ENCODE peak calls at places on chromosomes 11 and 22, in four cellular contexts. O, P, W and F are unnamed samples.
A peak's percentile ranks its signal among the peaks of the same experiment; 100 is the strongest.

GRCh38 chr22:46451741-46452140 is 85.7 kb downstream of the CELSR1 start:
- DNase-seq in W (no peak), P (no peak), O (no peak), F (no peak)

GRCh38 chr11:3614742-3615171 is 27.0 kb downstream of the ART5 start:
- DNase-seq in O (no peak), P (peak; percentile 31), W (no peak), F (no peak)

GRCh38 chr11:21769188-21769587 is 423.7 kb upstream of the ANO5 start:
- DNase-seq in W (no peak), O (no peak), P (no peak), F (no peak)

GRCh38 chr11:3021125-3021524 is 29.0 kb upstream of the NAP1L4 start:
- DNase-seq in O (peak; percentile 48), W (peak; percentile 88), P (no peak), F (peak; percentile 45)

GRCh38 chr22:43625242-43625641 is 186.9 kb downstream of the EFCAB6 start:
- DNase-seq in O (no peak), P (no peak), W (no peak), F (no peak)

GRCh38 chr22:43479962-43480361 is 68.1 kb downstream of the MPPED1 start:
- DNase-seq in W (no peak), O (no peak), P (no peak), F (no peak)

GRCh38 chr11:74844072-74844471 is 95.4 kb downstream of the RNF169 start:
- DNase-seq in P (no peak), W (no peak), O (no peak), F (no peak)

GRCh38 chr22:22040908-22041307 is 58.3 kb upstream of the TOP3B start:
- DNase-seq in O (no peak), W (no peak), P (no peak), F (no peak)

GRCh38 chr11:75858613-75859012 is 43.6 kb downstream of the UVRAG start:
- DNase-seq in W (no peak), P (no peak), O (no peak), F (no peak)

GRCh38 chr11:102476069-102476468 is 23.5 kb upstream of the TMEM123 start:
- DNase-seq in W (no peak), P (no peak), O (no peak), F (no peak)

GRCh38 chr11:36385121-36385530 is 89.0 kb downstream of the PRR5L start:
- DNase-seq in P (no peak), W (no peak), O (no peak), F (no peak)

GRCh38 chr11:102360681-102361080 is 13.7 kb downstream of the BIRC2 start:
- DNase-seq in P (no peak), W (no peak), O (no peak), F (no peak)

GRCh38 chr11:28900427-28900826 is 792.2 kb downstream of the METTL15 start:
- DNase-seq in P (no peak), W (no peak), O (no peak), F (no peak)

GRCh38 chr11:76257040-76257730 is 50.9 kb upstream of the WNT11 start:
- DNase-seq in O (no peak), W (no peak), P (no peak), F (no peak)

GRCh38 chr11:81497202-81497804 is 1236.4 kb downstream of the FAM181B start:
- DNase-seq in W (peak; percentile 24), O (no peak), P (no peak), F (peak; percentile 30)

GRCh38 chr11:64916040-64916847 is 765 bp downstream of the ATG2A start:
- DNase-seq in O (no peak), W (peak; percentile 55), P (no peak), F (peak; percentile 70)

GRCh38 chr11:6629573-6629891 is 10.3 kb upstream of the TPP1 start:
- DNase-seq in O (no peak), P (no peak), W (no peak), F (no peak)

GRCh38 chr22:20949698-20950183 is 17.3 kb upstream of the AIFM3 start:
- DNase-seq in W (peak; percentile 92), O (no peak), P (no peak), F (no peak)

GRCh38 chr11:103907548-103908455 is 128.6 kb upstream of the DDI1 start:
- DNase-seq in P (no peak), W (no peak), O (no peak), F (no peak)

GRCh38 chr11:128830836-128831780 is 36.0 kb downstream of the KCNJ1 start:
- DNase-seq in P (peak; percentile 69), O (peak; percentile 89), W (peak; percentile 62), F (peak; percentile 69)

GRCh38 chr11:72578541-72578940 is 95.7 kb downstream of the PDE2A start:
- DNase-seq in P (no peak), O (peak; percentile 5), W (no peak), F (no peak)

GRCh38 chr11:56089697-56090096 is 3.4 kb upstream of the OR8I2 start:
- DNase-seq in P (no peak), W (no peak), O (no peak), F (no peak)

GRCh38 chr11:66559141-66559861 is 9.1 kb downstream of the CTSF start:
- DNase-seq in P (no peak), W (no peak), O (peak; percentile 55), F (peak; percentile 70)

GRCh38 chr11:75891947-75892739 is 77.1 kb downstream of the UVRAG start:
- DNase-seq in P (no peak), O (no peak), W (no peak), F (no peak)

GRCh38 chr11:70507466-70508230 is 109.3 kb downstream of the CTTN start:
- DNase-seq in W (no peak), O (no peak), P (no peak), F (no peak)

GRCh38 chr22:19407649-19408606 is 23.6 kb downstream of the HIRA start:
- DNase-seq in O (no peak), P (no peak), W (no peak), F (peak; percentile 96)

GRCh38 chr11:35723493-35724284 is 61.1 kb downstream of the TRIM44 start:
- DNase-seq in W (no peak), O (no peak), P (no peak), F (no peak)

GRCh38 chr11:94030059-94030458 is 8.9 kb downstream of the HEPHL1 start:
- DNase-seq in O (no peak), P (no peak), W (no peak), F (no peak)

GRCh38 chr11:2742611-2743426 is 43.0 kb upstream of the KCNQ1OT1 start:
- DNase-seq in W (no peak), P (no peak), O (no peak), F (no peak)

GRCh38 chr11:77375114-77375513 is 73.6 kb upstream of the GDPD4 start:
- DNase-seq in P (no peak), W (no peak), O (no peak), F (no peak)

GRCh38 chr11:119617343-119617713 is 111.7 kb downstream of the NECTIN1 start:
- DNase-seq in O (no peak), P (no peak), W (no peak), F (no peak)

GRCh38 chr22:27099896-27100295 is 442.5 kb downstream of the MIAT start:
- DNase-seq in P (no peak), W (no peak), O (peak; percentile 20), F (no peak)

GRCh38 chr11:115168229-115168671 is 336.0 kb downstream of the CADM1 start:
- DNase-seq in O (no peak), P (no peak), W (no peak), F (no peak)

GRCh38 chr11:68923614-68924013 is 19.9 kb downstream of the IGHMBP2 start:
- DNase-seq in W (no peak), P (no peak), O (no peak), F (no peak)

GRCh38 chr11:86116386-86116726 is 47.5 kb upstream of the PICALM start:
- DNase-seq in O (no peak), P (peak; percentile 77), W (no peak), F (no peak)

GRCh38 chr22:29813126-29813525 is 24.9 kb downstream of the ASCC2 start:
- DNase-seq in W (no peak), O (no peak), P (no peak), F (no peak)

DNA sequence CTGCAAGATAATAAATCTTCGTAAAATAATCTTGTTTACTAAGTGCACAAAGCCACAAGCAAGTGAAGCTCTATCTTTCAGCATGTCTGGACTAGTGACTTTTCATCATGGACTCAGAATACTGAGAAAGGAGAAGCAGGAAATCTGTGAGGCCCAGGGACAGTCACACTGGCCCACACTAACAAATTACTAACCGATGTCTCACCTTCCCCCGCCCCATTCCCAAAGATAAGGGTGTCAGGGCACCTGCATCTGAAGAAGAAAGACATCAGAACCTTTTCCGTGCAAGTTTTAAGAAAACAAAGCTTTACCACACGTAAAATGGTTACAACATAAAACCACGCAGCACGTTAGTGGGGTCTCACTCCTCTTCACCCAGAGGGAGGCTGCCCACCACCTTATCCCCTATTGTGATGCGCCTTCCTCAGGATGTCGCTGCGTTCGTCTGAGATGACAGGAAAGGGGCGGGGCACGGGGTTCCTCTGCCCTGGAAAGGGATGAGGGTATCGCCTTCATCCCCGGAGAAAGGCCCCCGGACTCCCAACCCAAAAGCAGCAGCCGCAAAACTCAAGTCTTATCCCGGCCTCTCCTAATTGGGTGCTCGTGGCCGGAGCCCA is 603 bp downstream of the BTBD10 start:
- DNase-seq in O (peak; percentile 78), W (peak; percentile 31), P (no peak), F (peak; percentile 60)
- TF ChIP-seq ETV6 in O (no peak), W (no peak), P (no peak), F (no peak)

GRCh38 chr11:105215528-105215927 is 76.0 kb upstream of the CARD18 start:
- DNase-seq in P (no peak), O (no peak), W (no peak), F (no peak)

GRCh38 chr11:105224859-105225258 is 85.3 kb upstream of the CARD18 start:
- DNase-seq in W (no peak), P (no peak), O (no peak), F (no peak)

GRCh38 chr11:105220175-105220574 is 80.6 kb upstream of the CARD18 start:
- DNase-seq in W (no peak), O (no peak), P (no peak), F (no peak)

GRCh38 chr11:105219670-105220069 is 80.1 kb upstream of the CARD18 start:
- DNase-seq in W (no peak), O (no peak), P (no peak), F (no peak)

GRCh38 chr11:105219269-105219668 is 79.7 kb upstream of the CARD18 start:
- DNase-seq in O (peak; percentile 18), P (no peak), W (no peak), F (no peak)
- TF ChIP-seq ETV6 in O (no peak), P (no peak), W (no peak), F (no peak)

GRCh38 chr11:91630916-91631673 is 593.5 kb upstream of the FAT3 start:
- DNase-seq in P (no peak), W (no peak), O (no peak), F (no peak)
- TF ChIP-seq ETV6 in P (no peak), W (no peak), O (no peak), F (no peak)

DNA sequence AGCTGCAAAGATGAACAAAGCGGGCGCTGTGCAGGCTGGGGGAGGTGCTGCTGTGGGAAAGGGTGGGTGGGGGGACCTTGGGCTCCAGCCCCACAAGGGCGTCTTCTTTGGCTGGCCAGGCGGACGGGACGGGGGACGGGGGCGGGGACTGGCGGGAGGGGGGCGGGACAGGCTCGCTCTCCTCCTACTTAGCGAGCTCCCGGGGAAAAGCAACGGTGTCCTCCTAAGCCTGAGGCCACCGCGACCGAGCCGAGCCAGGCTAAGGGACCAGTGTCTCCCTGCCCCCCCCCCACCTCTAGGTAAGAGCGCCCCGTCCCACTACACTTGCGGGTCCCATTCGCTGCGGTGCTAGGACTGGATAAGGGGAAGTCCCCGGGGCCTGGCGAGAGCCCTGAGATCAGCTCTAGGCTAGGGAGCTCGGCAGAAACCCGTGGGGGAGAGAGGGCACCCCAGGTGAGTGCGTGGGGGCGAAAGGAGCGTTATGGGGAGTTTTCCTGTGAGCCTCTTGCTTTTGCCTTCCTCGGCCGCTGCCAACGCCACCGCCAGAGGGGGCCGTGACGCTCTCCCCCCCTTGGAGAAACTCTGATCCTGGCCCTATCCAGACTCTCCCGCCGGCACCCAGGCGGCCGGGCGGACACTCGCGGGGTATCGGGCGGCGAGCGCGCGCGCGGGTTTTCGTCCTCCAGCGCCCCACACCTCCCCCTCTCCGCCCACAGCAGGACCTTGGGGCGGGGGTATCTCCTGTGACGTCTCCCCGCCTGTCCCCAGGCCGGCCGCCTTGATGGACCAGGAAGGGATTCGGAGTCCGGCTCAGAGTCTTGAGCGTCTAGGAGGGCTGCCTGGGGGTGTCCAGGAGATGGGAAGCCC is at the start of gene PHLDB1:
- DNase-seq in P (no peak), O (peak; percentile 57), W (peak; percentile 45), F (peak; percentile 85)
- TF ChIP-seq ETV6 in P (no peak), O (no peak), W (no peak), F (no peak)